ENCODE peak calls at places on chromosomes 2 and 18, in ten cellular contexts. X, K, W, T, N, A, D, I, V and F are unnamed samples. For H3K27me3 and H3K9me3, the result is how much of the 10 kb centered on the place peaks cover.

GRCh38 chr2:179861027-179861776 is at the start of gene ZNF385B:
- DNase-seq in I (peak), N (peak), W (peak), D (no peak), X (peak), A (peak), K (no peak), V (peak), T (peak), F (peak)

GRCh38 chr2:25494626-25495025 is 152.9 kb upstream of the DNMT3A start:
- DNase-seq in D (no peak), V (peak), W (no peak), A (peak), I (no peak), T (no peak), N (no peak), X (no peak), K (no peak), F (no peak)

GRCh38 chr2:37585982-37586621 is 85.3 kb downstream of the CDC42EP3 start:
- DNase-seq in D (peak), T (peak), K (peak), W (peak), A (peak), I (no peak), V (peak), N (no peak), X (peak), F (no peak)

GRCh38 chr2:181304011-181304844 is 153.0 kb upstream of the ITGA4 start:
- DNase-seq in A (no peak), I (no peak), K (no peak), W (no peak), N (no peak), V (no peak), D (no peak), X (no peak), T (no peak), F (no peak)

GRCh38 chr18:79572093-79572780 is 107.4 kb upstream of the CTDP1 start:
- DNase-seq in I (no peak), X (no peak), A (peak), V (no peak), W (peak), D (no peak), K (no peak), N (peak), T (no peak), F (peak)

GRCh38 chr18:6405237-6406074 is 9.3 kb downstream of the L3MBTL4 start:
- DNase-seq in N (no peak), W (no peak), T (no peak), A (peak), X (no peak), K (no peak), D (no peak), V (peak), I (no peak), F (no peak)

GRCh38 chr2:130850788-130851623 is 14.3 kb downstream of the ARHGEF4 start:
- DNase-seq in W (no peak), I (no peak), V (no peak), D (no peak), N (no peak), X (no peak), A (no peak), T (no peak), K (no peak), F (no peak)

GRCh38 chr2:15363734-15364133 is 197.4 kb downstream of the NBAS start:
- DNase-seq in W (no peak), D (no peak), K (no peak), X (no peak), N (no peak), V (no peak), I (no peak), T (no peak), A (no peak), F (no peak)

GRCh38 chr2:6667326-6667725 is 198.4 kb downstream of the CMPK2 start:
- DNase-seq in V (no peak), D (no peak), A (no peak), I (no peak), K (no peak), W (no peak), N (no peak), T (no peak), X (no peak), F (no peak)

GRCh38 chr2:112005391-112006075 is 49.5 kb upstream of the TMEM87B start:
- DNase-seq in D (no peak), A (no peak), K (no peak), W (no peak), N (no peak), V (no peak), X (no peak), I (no peak), T (no peak), F (no peak)

GRCh38 chr18:46253498-46253897 is 149.3 kb downstream of the HAUS1 start:
- DNase-seq in X (no peak), T (peak), V (peak), W (peak), I (no peak), A (peak), D (no peak), N (no peak), K (no peak), F (no peak)

GRCh38 chr2:133365117-133365516 is 203.1 kb downstream of the NCKAP5 start:
- DNase-seq in T (no peak), V (peak), W (no peak), I (no peak), X (no peak), K (no peak), A (no peak), D (no peak), N (no peak), F (no peak)

GRCh38 chr2:159362816-159363251 is 76.3 kb upstream of the WDSUB1 start:
- DNase-seq in V (peak), W (no peak), T (no peak), D (no peak), I (no peak), X (no peak), N (no peak), A (peak), K (no peak), F (no peak)

GRCh38 chr2:181457121-181457740 is at the start of gene ITGA4:
- DNase-seq in K (no peak), I (peak), X (peak), A (peak), N (peak), W (peak), T (peak), V (peak), D (peak), F (peak)

GRCh38 chr2:147006724-147007123 is 838.1 kb upstream of the ACVR2A start:
- DNase-seq in V (peak), D (no peak), I (no peak), A (peak), T (no peak), K (no peak), X (no peak), W (no peak), N (no peak), F (no peak)

GRCh38 chr2:179243046-179243445 is 21.6 kb downstream of the SESTD1 start:
- DNase-seq in T (no peak), A (no peak), D (no peak), X (no peak), K (no peak), V (no peak), I (no peak), N (no peak), W (no peak), F (no peak)

GRCh38 chr2:120619579-120619978 is 116.1 kb upstream of the GLI2 start:
- DNase-seq in X (no peak), N (no peak), A (no peak), I (no peak), K (no peak), T (no peak), W (no peak), D (no peak), V (no peak), F (no peak)

GRCh38 chr2:218983263-218983970 is 1.6 kb downstream of the FEV start:
- DNase-seq in V (no peak), K (no peak), D (no peak), T (no peak), W (peak), X (no peak), N (no peak), I (no peak), A (no peak), F (no peak)
- H3K27me3 ChIP-seq in V (half or more), K (under half), D (under half), T (half or more), W (half or more), X (half or more), N (half or more), I (under half), A (half or more), F (half or more)

GRCh38 chr18:72187956-72188355 is 356.2 kb downstream of the CBLN2 start:
- DNase-seq in I (no peak), X (no peak), T (no peak), V (no peak), W (no peak), K (no peak), D (no peak), A (no peak), N (no peak), F (no peak)
- H3K9me3 ChIP-seq in I (under half), X (under half), T (under half), V (under half), W (under half), K (under half), D (under half), A (under half), N (under half), F (under half)

GRCh38 chr2:165208094-165208493 is 4.2 kb upstream of the SCN3A start:
- DNase-seq in N (no peak), K (no peak), V (no peak), X (no peak), T (no peak), D (no peak), I (no peak), W (no peak), A (no peak), F (no peak)

GRCh38 chr2:165198181-165198580 is 5.7 kb downstream of the SCN3A start:
- DNase-seq in W (no peak), A (no peak), N (no peak), D (no peak), T (no peak), K (no peak), V (no peak), X (no peak), I (no peak), F (no peak)

GRCh38 chr2:165205865-165206264 is 2.0 kb upstream of the SCN3A start:
- DNase-seq in A (no peak), N (no peak), D (no peak), T (no peak), K (no peak), X (no peak), I (no peak), W (no peak), V (no peak), F (no peak)

GRCh38 chr2:165202230-165202629 is 1.6 kb downstream of the SCN3A start:
- DNase-seq in D (no peak), A (no peak), K (no peak), N (no peak), I (no peak), T (no peak), W (no peak), X (no peak), V (no peak), F (no peak)

DNA sequence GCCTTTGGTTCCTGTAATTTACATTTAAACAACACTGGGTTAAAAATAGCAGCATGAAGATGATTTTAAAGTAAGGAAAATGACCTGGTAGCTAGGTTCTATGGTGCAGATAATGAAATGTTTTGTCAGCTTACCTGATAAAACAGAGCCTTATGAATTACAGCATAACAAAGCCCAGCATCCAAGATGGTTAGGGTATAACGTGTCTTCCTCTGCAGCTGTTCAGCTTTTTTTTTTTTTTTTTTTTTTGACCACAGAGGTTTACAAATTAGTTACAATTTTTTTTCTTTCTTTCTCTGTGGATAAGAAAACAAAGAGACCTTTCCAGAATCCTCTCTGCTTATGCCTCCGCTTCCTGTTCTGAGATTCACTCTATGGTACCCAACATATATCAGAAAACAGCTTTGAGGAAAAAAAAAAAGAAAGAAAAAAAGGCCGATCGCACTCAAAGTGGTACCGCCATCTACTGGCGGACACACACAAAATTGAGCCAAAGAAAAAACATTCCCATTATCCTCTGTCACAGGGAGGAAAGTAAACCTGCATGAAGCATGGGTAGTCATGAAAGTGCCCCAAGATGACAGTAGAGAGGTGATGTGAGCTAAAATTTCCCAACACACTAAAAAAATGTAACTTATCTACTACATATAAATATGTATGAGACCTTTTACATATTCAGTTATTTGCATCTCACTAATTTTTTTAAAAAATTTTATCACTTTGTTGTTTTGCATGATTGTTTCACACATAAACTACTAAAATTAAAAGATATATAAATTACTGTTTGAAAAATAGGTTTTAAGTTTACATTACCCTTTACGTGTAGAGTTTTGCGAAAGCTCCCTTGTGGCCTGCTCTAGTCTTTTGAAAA is at the start of gene SCN3A:
- DNase-seq in V (peak), N (no peak), W (no peak), K (peak), I (peak), A (peak), D (no peak), X (peak), T (no peak), F (no peak)
- H3K27ac ChIP-seq in V (no peak), N (no peak), W (no peak), K (no peak), I (no peak), A (no peak), D (no peak), X (no peak), T (no peak), F (no peak)

DNA sequence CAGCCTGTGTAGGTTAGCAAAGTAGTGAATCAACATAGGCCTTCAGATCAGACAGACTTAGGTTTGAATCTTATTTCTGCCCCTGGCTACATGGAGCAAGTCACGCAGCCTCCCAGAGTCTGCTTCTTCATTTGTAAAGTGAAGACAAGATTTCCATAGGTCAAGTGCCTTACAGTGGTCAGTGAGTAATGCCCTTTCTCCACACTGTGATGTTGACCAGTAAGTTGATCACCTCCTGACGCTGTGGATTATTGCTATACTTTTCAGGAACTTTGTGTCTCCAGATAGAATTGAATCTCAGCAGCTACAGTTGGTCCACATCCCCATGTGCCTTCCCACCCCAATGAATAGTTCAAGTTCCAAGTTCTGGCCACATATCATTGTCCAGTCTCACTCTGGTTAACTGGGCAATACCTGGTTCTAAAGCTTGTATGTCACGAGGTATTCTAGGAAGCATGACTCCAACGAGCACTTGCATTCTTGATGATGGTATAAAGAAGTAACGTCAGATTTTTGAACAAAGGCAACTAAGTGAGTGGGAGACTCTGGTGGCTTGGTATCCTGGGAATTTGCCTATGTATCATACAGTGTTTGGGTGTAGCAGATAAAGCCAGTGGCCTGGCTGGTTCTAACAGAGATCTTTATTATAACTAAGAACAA is 2.1 kb upstream of the CLIP4 start:
- DNase-seq in D (no peak), W (no peak), K (peak), V (peak), N (no peak), T (no peak), X (no peak), I (no peak), A (peak), F (no peak)
- H3K27me3 ChIP-seq in D (under half), W (under half), K (under half), V (under half), N (under half), T (under half), X (under half), I (under half), A (under half), F (under half)

DNA sequence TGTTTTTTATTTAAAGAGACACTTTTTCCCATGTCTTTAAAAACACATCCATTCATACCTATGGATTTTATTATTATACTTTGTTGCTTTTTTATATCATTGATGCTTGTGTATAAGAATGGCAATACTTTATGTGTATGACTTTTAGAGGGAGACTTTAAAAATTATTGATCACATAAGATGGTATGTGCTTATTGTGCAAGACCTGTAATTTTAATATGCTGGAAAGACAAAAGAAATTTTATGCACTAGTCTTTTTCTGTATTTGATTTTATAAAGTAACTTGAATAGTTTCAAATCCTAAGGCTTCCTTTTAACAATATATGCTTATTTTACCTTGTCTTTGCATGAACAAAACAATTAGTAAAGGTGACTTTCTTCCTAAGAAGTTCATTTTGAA is 226.4 kb downstream of the PARD3B start:
- DNase-seq in A (no peak), N (no peak), X (no peak), V (peak), W (no peak), K (no peak), D (no peak), T (no peak), I (no peak), F (no peak)
- H3K9me3 ChIP-seq in A (under half), N (under half), X (under half), V (under half), W (under half), K (under half), D (under half), T (under half), I (under half), F (under half)

DNA sequence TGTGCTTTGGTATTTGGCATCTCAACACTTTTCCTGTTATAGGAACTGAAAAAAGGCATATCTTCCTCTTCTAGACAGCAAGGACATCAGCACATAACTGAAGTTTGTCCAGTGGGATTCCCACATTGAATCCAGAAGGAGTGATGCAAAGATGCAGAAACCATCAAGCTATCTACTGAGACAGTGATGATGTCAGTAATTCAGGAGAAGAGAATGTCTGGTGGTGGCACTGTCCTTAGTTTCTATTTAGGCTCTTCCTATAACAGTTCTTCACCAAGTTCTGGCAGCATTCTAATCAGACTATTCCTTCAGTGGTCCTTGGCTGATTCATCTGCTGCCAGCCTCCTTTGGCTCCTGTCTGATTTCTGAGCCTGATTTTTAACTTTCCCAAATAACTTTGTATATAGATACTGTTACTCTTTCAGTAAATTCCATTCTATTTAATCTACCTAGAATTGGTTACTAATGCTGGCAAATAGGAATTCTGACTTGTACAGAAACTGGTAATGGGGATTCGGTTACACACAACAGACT is 56.6 kb upstream of the AGPS start:
- DNase-seq in D (no peak), A (no peak), I (no peak), X (no peak), N (no peak), W (no peak), K (no peak), V (peak), T (no peak), F (no peak)
- H3K27ac ChIP-seq in D (no peak), A (no peak), I (no peak), X (no peak), N (no peak), W (no peak), K (no peak), V (peak), T (no peak), F (no peak)

GRCh38 chr2:242053921-242054320 is 184.4 kb downstream of the RTP5 start:
- DNase-seq in X (no peak), A (no peak), T (no peak), K (no peak), W (peak), V (no peak), I (no peak), D (no peak), N (no peak), F (no peak)

GRCh38 chr2:242054881-242055801 is 185.6 kb downstream of the RTP5 start:
- DNase-seq in I (no peak), W (peak), K (no peak), D (no peak), A (no peak), X (no peak), N (peak), T (no peak), V (no peak), F (no peak)

GRCh38 chr2:242052421-242052820 is 182.9 kb downstream of the RTP5 start:
- DNase-seq in V (no peak), I (no peak), T (no peak), W (no peak), D (no peak), A (no peak), K (no peak), X (no peak), N (no peak), F (no peak)

GRCh38 chr2:242056026-242056425 is 186.5 kb downstream of the RTP5 start:
- DNase-seq in V (no peak), K (no peak), X (no peak), I (no peak), N (peak), D (no peak), T (no peak), W (no peak), A (no peak), F (no peak)

DNA sequence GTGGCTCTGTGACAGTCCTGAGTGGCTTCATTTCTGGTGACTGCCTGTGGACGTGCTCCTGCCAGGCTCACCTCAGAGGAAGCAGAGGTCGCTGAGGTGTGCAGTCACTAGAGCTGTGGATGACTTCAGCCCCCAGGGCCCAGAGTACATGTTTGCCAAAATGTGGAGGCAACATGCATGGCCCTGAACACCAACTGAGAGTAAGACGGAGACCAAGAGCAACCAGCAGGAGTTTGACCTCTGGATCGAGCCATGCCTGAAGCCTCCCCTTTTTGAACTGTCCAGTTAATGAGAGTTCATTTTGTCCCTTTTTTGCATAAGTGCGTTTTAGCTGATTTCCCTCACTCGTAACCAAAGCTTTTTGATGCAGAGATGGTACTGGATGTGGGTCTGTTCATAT is 184.9 kb downstream of the RTP5 start:
- DNase-seq in N (no peak), D (no peak), I (no peak), X (no peak), T (no peak), K (no peak), V (no peak), W (peak), A (no peak), F (no peak)
- H3K27me3 ChIP-seq in N (under half), D (under half), I (under half), X (under half), T (under half), K (under half), V (under half), W (under half), A (under half), F (under half)

GRCh38 chr18:41647914-41648313 is 307.1 kb upstream of the PIK3C3 start:
- DNase-seq in X (no peak), N (no peak), D (no peak), I (no peak), A (no peak), K (no peak), W (no peak), V (no peak), T (no peak), F (no peak)
- H3K9me3 ChIP-seq in X (under half), N (under half), D (under half), I (under half), A (under half), K (under half), W (under half), V (under half), T (under half), F (under half)

GRCh38 chr2:98708396-98709186 is 22.3 kb downstream of the MGAT4A start:
- DNase-seq in X (no peak), K (no peak), A (no peak), V (no peak), I (no peak), N (no peak), D (no peak), W (no peak), T (no peak), F (no peak)
- H3K27ac ChIP-seq in X (no peak), K (no peak), A (no peak), V (no peak), I (no peak), N (no peak), D (peak), W (peak), T (no peak), F (no peak)

GRCh38 chr2:31577143-31577542 is 3.6 kb downstream of the SRD5A2 start:
- DNase-seq in D (no peak), X (no peak), K (no peak), I (no peak), T (no peak), V (no peak), W (no peak), N (no peak), A (no peak), F (no peak)
- H3K27me3 ChIP-seq in D (under half), X (under half), K (under half), I (half or more), T (under half), V (under half), W (under half), N (under half), A (half or more), F (under half)